ENCODE peak calls at places on chromosomes 7 and 10, in four cellular contexts. One of them, this sample, is unnamed.

GRCh38 chr7:146937836-146938235 is 821.2 kb downstream of the CNTNAP2 start:
- DNase-seq in A549: no peak
- DNase-seq in HepG2: no peak
- DNase-seq in K562: no peak
- DNase-seq in this sample: no peak

GRCh38 chr10:91410638-91411367 is 659 bp downstream of the HECTD2 start:
- DNase-seq in A549: peak; percentile 53
- DNase-seq in HepG2: no peak
- DNase-seq in K562: peak; percentile 57
- DNase-seq in this sample: no peak

GRCh38 chr7:150897502-150898474 is 45.5 kb downstream of the AOC1 start:
- DNase-seq in A549: no peak
- DNase-seq in HepG2: no peak
- DNase-seq in K562: no peak
- DNase-seq in this sample: no peak

GRCh38 chr10:22253578-22253882 is 35.7 kb upstream of the EBLN1 start:
- DNase-seq in A549: no peak
- DNase-seq in HepG2: no peak
- DNase-seq in K562: no peak
- DNase-seq in this sample: no peak

GRCh38 chr10:48331436-48331835 is 25.0 kb downstream of the MAPK8 start:
- DNase-seq in A549: no peak
- DNase-seq in HepG2: no peak
- DNase-seq in K562: no peak
- DNase-seq in this sample: no peak

GRCh38 chr10:116312091-116312490 is 12.2 kb upstream of the CCDC172 start:
- DNase-seq in A549: no peak
- DNase-seq in HepG2: no peak
- DNase-seq in K562: no peak
- DNase-seq in this sample: no peak

GRCh38 chr10:34655286-34656170 is 159.6 kb downstream of the PARD3 start:
- DNase-seq in A549: peak; percentile 30
- DNase-seq in HepG2: peak; percentile 63
- DNase-seq in K562: peak; percentile 66
- DNase-seq in this sample: no peak

GRCh38 chr7:94003446-94004023 is 620 bp downstream of the BET1 start:
- DNase-seq in A549: peak; percentile 46
- DNase-seq in HepG2: peak; percentile 45
- DNase-seq in K562: no peak
- DNase-seq in this sample: no peak

GRCh38 chr7:25167262-25167843 is 42.3 kb upstream of the CYCS start:
- DNase-seq in A549: no peak
- DNase-seq in HepG2: no peak
- DNase-seq in K562: no peak
- DNase-seq in this sample: no peak

GRCh38 chr7:151551820-151552219 is 32.1 kb upstream of the RHEB start:
- DNase-seq in A549: no peak
- DNase-seq in HepG2: no peak
- DNase-seq in K562: no peak
- DNase-seq in this sample: no peak

GRCh38 chr7:27143022-27143949 is at the start of gene HOXA5:
- DNase-seq in A549: peak; percentile 95
- DNase-seq in HepG2: peak; percentile 90
- DNase-seq in K562: no peak
- DNase-seq in this sample: no peak

GRCh38 chr10:86775056-86775858 is 18.8 kb downstream of the BMPR1A start:
- DNase-seq in A549: no peak
- DNase-seq in HepG2: peak; percentile 75
- DNase-seq in K562: peak; percentile 88
- DNase-seq in this sample: peak; percentile 55

GRCh38 chr7:151383638-151384351 is 26.0 kb downstream of the WDR86 start:
- DNase-seq in A549: no peak
- DNase-seq in HepG2: no peak
- DNase-seq in K562: no peak
- DNase-seq in this sample: no peak

DNA sequence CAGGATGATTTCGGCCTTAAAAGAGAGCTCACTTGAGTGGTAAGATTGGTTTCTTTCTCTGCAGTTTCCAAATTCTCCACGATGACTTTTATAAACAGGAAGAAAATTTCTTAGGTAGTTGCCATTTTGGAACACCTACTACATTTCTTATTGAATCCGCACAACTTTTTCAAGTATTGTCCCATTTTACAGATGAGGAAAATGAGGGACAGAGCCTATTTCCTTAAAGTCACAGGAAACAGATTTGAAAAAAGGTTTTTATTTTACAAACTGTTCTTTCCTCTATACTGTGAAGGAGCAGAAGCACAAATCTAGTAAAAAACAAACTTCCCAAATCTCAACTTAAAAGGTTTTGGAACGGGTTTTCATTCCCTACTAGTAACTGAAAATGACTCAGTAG is 2.7 kb downstream of the YWHAG start:
- DNase-seq in A549: no peak
- DNase-seq in HepG2: no peak
- DNase-seq in K562: no peak
- DNase-seq in this sample: no peak
- TF ChIP-seq POLR2AphosphoS2 in A549: no peak
- TF ChIP-seq POLR2AphosphoS2 in HepG2: no peak
- TF ChIP-seq POLR2AphosphoS2 in K562: no peak
- TF ChIP-seq POLR2AphosphoS2 in this sample: no peak

DNA sequence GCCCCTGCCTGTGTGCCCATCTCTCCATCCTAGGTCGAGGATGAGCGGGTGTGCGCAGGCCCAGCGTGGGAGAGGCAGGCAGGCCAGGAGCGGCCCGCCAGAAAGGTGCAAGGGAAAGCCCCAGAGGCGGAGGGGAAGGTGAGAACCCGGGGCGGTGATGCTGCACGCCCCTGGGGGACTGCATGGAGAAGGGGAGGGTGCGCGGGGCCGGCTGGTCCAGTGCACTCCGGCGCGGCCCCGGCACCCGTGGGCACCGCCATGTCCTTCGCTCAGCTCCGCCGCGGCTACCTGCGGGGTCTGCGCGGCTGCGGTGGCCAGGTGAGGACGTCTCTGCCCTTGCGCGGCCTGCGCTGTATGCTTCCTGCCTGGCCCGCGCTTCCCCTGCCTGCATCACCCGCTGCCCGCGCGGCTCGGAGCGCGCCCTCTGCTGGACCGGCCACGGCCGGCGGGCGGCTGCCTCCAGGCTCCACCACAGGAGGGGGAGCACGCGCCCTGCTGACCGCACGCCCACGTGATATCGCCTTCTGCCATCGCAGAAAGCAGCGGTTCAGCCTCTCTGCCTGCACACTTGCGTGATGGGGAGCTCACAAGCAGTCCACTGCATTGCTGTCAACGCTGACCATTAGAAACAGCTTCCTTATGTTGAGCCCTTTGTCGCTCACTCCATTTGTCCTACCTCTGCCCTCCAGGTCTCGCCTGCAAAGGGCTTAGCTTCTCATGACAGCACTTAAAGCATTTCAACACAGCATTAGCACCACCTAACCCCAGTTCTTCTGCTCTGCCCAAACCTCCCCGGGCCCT is 73.9 kb downstream of the CXCL12 start:
- DNase-seq in A549: peak; percentile 35
- DNase-seq in HepG2: no peak
- DNase-seq in K562: peak; percentile 89
- DNase-seq in this sample: no peak
- TF ChIP-seq POLR2AphosphoS2 in A549: no peak
- TF ChIP-seq POLR2AphosphoS2 in HepG2: no peak
- TF ChIP-seq POLR2AphosphoS2 in K562: no peak
- TF ChIP-seq POLR2AphosphoS2 in this sample: no peak

GRCh38 chr10:13803566-13804554 is 217.1 kb downstream of the PRPF18 start:
- DNase-seq in A549: no peak
- DNase-seq in HepG2: no peak
- DNase-seq in K562: no peak
- DNase-seq in this sample: no peak
- TF ChIP-seq POLR2AphosphoS2 in A549: no peak
- TF ChIP-seq POLR2AphosphoS2 in HepG2: no peak
- TF ChIP-seq POLR2AphosphoS2 in K562: no peak
- TF ChIP-seq POLR2AphosphoS2 in this sample: no peak

GRCh38 chr10:23448802-23449570 is 10.1 kb downstream of the OTUD1 start:
- DNase-seq in A549: no peak
- DNase-seq in HepG2: no peak
- DNase-seq in K562: no peak
- DNase-seq in this sample: peak; percentile 39
- TF ChIP-seq POLR2AphosphoS2 in A549: no peak
- TF ChIP-seq POLR2AphosphoS2 in HepG2: no peak
- TF ChIP-seq POLR2AphosphoS2 in K562: no peak
- TF ChIP-seq POLR2AphosphoS2 in this sample: no peak